ENCODE peak calls at places on chromosome 10, in five cellular contexts. One of them, this sample, is unnamed.
A peak's percentile ranks its signal among the peaks of the same experiment; 100 is the strongest.

GRCh38 chr10:32333849-32334248 is 13.1 kb downstream of the EPC1 start:
- DNase-seq in breast epithelium: no peak
- DNase-seq in upper lobe of left lung: no peak
- DNase-seq in SK-N-SH: no peak
- DNase-seq in GM23338: no peak
- DNase-seq in this sample: no peak

GRCh38 chr10:29948971-29949370 is 110.4 kb downstream of the JCAD start:
- DNase-seq in breast epithelium: no peak
- DNase-seq in upper lobe of left lung: no peak
- DNase-seq in SK-N-SH: no peak
- DNase-seq in GM23338: no peak
- DNase-seq in this sample: no peak

GRCh38 chr10:103715430-103715829 is 139.9 kb downstream of the SH3PXD2A start:
- DNase-seq in breast epithelium: no peak
- DNase-seq in upper lobe of left lung: no peak
- DNase-seq in SK-N-SH: no peak
- DNase-seq in GM23338: no peak
- DNase-seq in this sample: no peak

GRCh38 chr10:104478380-104478779 is 124.7 kb downstream of the CFAP58 start:
- DNase-seq in breast epithelium: no peak
- DNase-seq in upper lobe of left lung: no peak
- DNase-seq in SK-N-SH: no peak
- DNase-seq in GM23338: no peak
- DNase-seq in this sample: no peak

GRCh38 chr10:117743517-117743916 is 201.0 kb downstream of the EMX2 start:
- DNase-seq in breast epithelium: no peak
- DNase-seq in upper lobe of left lung: no peak
- DNase-seq in SK-N-SH: no peak
- DNase-seq in GM23338: no peak
- DNase-seq in this sample: no peak

GRCh38 chr10:86100581-86101061 is 266.0 kb downstream of the GRID1 start:
- DNase-seq in breast epithelium: no peak
- DNase-seq in upper lobe of left lung: no peak
- DNase-seq in SK-N-SH: peak; percentile 58
- DNase-seq in GM23338: peak; percentile 70
- DNase-seq in this sample: no peak

GRCh38 chr10:89813546-89813945 is 112.2 kb downstream of the KIF20B start:
- DNase-seq in breast epithelium: no peak
- DNase-seq in upper lobe of left lung: no peak
- DNase-seq in SK-N-SH: no peak
- DNase-seq in GM23338: no peak
- DNase-seq in this sample: no peak

GRCh38 chr10:10665750-10666149 is 351.9 kb upstream of the CELF2 start:
- DNase-seq in breast epithelium: no peak
- DNase-seq in upper lobe of left lung: no peak
- DNase-seq in SK-N-SH: no peak
- DNase-seq in GM23338: no peak
- DNase-seq in this sample: no peak

GRCh38 chr10:21238717-21239116 is 286.8 kb downstream of the SKIDA1 start:
- DNase-seq in breast epithelium: no peak
- DNase-seq in upper lobe of left lung: no peak
- DNase-seq in SK-N-SH: no peak
- DNase-seq in GM23338: peak; percentile 39
- DNase-seq in this sample: no peak

GRCh38 chr10:99085358-99085757 is 150.3 kb downstream of the HPSE2 start:
- DNase-seq in breast epithelium: no peak
- DNase-seq in upper lobe of left lung: no peak
- DNase-seq in SK-N-SH: no peak
- DNase-seq in GM23338: no peak
- DNase-seq in this sample: no peak

GRCh38 chr10:69406302-69406811 is 10.4 kb downstream of the TACR2 start:
- DNase-seq in breast epithelium: no peak
- DNase-seq in upper lobe of left lung: no peak
- DNase-seq in SK-N-SH: no peak
- DNase-seq in GM23338: peak; percentile 47
- DNase-seq in this sample: no peak

GRCh38 chr10:69807122-69807521 is 5.4 kb downstream of the COL13A1 start:
- DNase-seq in breast epithelium: no peak
- DNase-seq in upper lobe of left lung: no peak
- DNase-seq in SK-N-SH: no peak
- DNase-seq in GM23338: no peak
- DNase-seq in this sample: no peak

GRCh38 chr10:97050959-97051496 is 134.7 kb downstream of the SLIT1 start:
- DNase-seq in breast epithelium: no peak
- DNase-seq in upper lobe of left lung: no peak
- DNase-seq in SK-N-SH: no peak
- DNase-seq in GM23338: no peak
- DNase-seq in this sample: no peak

GRCh38 chr10:114342976-114343375 is 61.3 kb downstream of the AFAP1L2 start:
- DNase-seq in breast epithelium: no peak
- DNase-seq in upper lobe of left lung: no peak
- DNase-seq in SK-N-SH: no peak
- DNase-seq in GM23338: no peak
- DNase-seq in this sample: no peak

GRCh38 chr10:69801434-69802315 is at the start of gene COL13A1:
- DNase-seq in breast epithelium: no peak
- DNase-seq in upper lobe of left lung: peak; percentile 84
- DNase-seq in SK-N-SH: peak; percentile 65
- DNase-seq in GM23338: peak; percentile 97
- DNase-seq in this sample: no peak

GRCh38 chr10:69898941-69899340 is 97.2 kb downstream of the COL13A1 start:
- DNase-seq in breast epithelium: no peak
- DNase-seq in upper lobe of left lung: no peak
- DNase-seq in SK-N-SH: no peak
- DNase-seq in GM23338: no peak
- DNase-seq in this sample: no peak

GRCh38 chr10:48769706-48770105 is 85.0 kb downstream of the WDFY4 start:
- DNase-seq in breast epithelium: no peak
- DNase-seq in upper lobe of left lung: no peak
- DNase-seq in SK-N-SH: no peak
- DNase-seq in GM23338: peak; percentile 49
- DNase-seq in this sample: no peak

GRCh38 chr10:10891437-10891836 is 126.2 kb upstream of the CELF2 start:
- DNase-seq in breast epithelium: no peak
- DNase-seq in upper lobe of left lung: no peak
- DNase-seq in SK-N-SH: no peak
- DNase-seq in GM23338: no peak
- DNase-seq in this sample: no peak

GRCh38 chr10:133544506-133544905 is 17.3 kb downstream of the CYP2E1 start:
- DNase-seq in breast epithelium: no peak
- DNase-seq in upper lobe of left lung: no peak
- DNase-seq in SK-N-SH: no peak
- DNase-seq in GM23338: no peak
- DNase-seq in this sample: peak; percentile 10

GRCh38 chr10:76444034-76444800 is 1012.8 kb downstream of the LRMDA start:
- DNase-seq in breast epithelium: no peak
- DNase-seq in upper lobe of left lung: no peak
- DNase-seq in SK-N-SH: no peak
- DNase-seq in GM23338: no peak
- DNase-seq in this sample: no peak

DNA sequence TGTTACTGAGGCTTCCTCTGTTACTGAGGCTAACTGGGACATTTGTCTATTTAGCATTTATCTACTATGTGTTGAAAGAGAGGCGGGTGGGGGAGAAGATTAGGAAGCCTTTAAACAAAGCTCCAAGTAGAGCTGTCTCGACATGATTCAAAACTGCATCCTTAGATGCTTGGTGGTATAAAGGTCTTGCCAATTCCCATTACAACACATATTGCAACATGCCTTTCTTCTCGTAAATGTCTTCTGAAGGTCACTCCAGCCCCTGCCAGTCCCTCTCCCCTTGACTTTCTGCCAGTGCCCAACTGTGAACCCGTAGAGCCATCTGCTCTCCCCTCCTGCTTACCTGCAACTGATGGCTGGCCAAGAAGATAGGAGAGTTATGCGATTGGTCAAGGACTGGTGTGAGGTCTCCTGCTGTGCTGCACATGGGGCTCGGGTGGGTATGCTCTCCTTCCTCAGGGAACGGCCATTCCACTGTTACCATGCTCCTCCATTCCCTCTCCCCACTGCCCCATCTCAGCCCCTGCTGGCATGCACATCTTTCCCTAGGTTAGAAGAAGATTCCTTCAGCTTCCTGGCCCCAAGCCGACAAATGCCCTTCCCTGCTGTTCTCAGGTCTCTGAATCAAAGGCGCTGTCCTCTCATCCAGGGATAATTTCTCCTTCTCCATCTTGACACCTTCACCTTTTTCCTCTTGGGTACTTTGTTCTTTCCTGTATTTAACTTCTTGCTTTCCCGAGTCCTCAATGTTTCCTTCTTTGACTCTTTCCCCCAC is 43.6 kb upstream of the ZNF32 start:
- DNase-seq in breast epithelium: no peak
- DNase-seq in upper lobe of left lung: no peak
- DNase-seq in SK-N-SH: no peak
- DNase-seq in GM23338: no peak
- DNase-seq in this sample: no peak
- H3K27ac ChIP-seq in breast epithelium: no peak overlapping the region
- H3K27ac ChIP-seq in upper lobe of left lung: peak overlapping the region; percentile 8
- H3K27ac ChIP-seq in SK-N-SH: no peak overlapping the region
- H3K27ac ChIP-seq in GM23338: no peak overlapping the region
- H3K27ac ChIP-seq in this sample: no peak overlapping the region

GRCh38 chr10:79184141-79184625 is 115.4 kb downstream of the ZMIZ1 start:
- DNase-seq in breast epithelium: no peak
- DNase-seq in upper lobe of left lung: no peak
- DNase-seq in SK-N-SH: peak; percentile 66
- DNase-seq in GM23338: no peak
- DNase-seq in this sample: no peak
- H3K4me1 ChIP-seq in breast epithelium: peaks cover 12% of the 10 kb centered on the region
- H3K4me1 ChIP-seq in upper lobe of left lung: peaks cover 86% of the 10 kb centered on the region
- H3K4me1 ChIP-seq in SK-N-SH: peaks cover 49% of the 10 kb centered on the region
- H3K4me1 ChIP-seq in GM23338: peaks cover 15% of the 10 kb centered on the region
- H3K4me1 ChIP-seq in this sample: peaks cover 100% of the 10 kb centered on the region

DNA sequence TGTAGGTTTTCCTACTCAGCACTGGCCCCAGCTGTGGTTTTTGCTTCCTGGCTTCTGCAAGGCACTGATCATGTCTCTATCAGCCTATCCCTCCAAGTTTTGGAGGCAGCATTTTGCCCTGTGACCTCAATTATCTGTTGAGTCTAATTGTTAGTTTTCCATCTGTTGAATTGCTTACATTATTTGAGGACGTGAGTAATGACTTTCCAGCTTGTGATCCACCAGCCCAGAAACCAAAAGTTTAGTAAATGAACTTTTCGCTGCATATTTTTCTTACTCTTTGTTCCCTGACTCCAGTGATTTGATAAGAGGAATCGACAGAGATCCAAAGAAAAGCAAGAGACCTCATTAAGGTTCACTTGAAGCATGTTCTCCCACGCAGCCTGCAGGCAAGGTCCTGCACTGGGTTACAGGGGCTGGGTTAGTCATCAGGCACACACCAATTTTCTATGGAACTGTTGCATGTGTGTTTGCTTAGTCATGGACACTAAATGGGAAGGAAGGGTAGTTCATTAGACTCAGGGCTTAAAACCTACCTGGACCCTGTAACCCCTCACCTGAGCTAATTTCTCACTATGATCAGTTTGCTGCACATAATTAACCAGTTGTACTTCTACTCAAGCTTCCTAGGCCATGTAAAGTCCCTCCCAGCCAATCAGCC is 57.2 kb downstream of the AKR1E2 start:
- DNase-seq in breast epithelium: no peak
- DNase-seq in upper lobe of left lung: no peak
- DNase-seq in SK-N-SH: no peak
- DNase-seq in GM23338: no peak
- DNase-seq in this sample: no peak
- TF ChIP-seq POLR2AphosphoS5 in breast epithelium: no peak
- TF ChIP-seq POLR2AphosphoS5 in upper lobe of left lung: no peak
- TF ChIP-seq POLR2AphosphoS5 in SK-N-SH: no peak
- TF ChIP-seq POLR2AphosphoS5 in GM23338: no peak
- TF ChIP-seq POLR2AphosphoS5 in this sample: no peak

DNA sequence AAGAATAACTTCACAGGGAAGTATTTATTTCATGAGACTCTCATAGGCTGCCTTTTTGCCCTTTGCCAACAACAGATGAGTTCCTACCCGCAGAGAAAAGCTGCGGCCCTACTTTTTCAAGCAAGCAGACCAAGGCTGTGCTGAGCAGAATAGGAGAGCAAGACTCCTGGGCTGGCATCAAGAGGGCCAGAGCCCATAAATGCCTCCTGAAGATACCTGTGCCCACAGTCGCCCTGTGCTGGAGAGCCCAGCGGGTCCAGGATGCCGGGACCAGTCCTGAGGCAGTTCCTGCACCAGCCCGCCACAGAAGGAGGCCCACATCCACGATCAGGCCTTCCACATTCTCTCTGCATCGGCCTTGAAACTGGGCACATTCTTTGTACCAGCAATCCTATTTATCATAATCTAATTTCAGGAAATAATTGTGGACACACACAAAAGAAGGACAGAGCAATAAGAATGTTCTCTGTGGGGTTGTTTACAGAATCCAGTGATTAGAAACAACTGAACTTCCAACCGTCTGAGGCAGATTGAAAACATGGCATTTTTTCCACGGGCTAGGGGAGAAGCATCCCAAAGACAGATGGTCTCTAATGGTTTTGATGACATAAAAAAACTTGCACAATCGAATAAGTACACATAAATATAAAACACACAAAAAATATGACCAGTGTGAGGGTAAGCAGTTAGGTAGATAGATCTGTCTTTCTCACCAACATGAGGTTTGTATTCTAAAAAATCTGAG is 95.6 kb downstream of the CPXM2 start:
- DNase-seq in breast epithelium: no peak
- DNase-seq in upper lobe of left lung: peak; percentile 15
- DNase-seq in SK-N-SH: no peak
- DNase-seq in GM23338: no peak
- DNase-seq in this sample: peak; percentile 85
- H3K27ac ChIP-seq in breast epithelium: no peak overlapping the region
- H3K27ac ChIP-seq in upper lobe of left lung: no peak overlapping the region
- H3K27ac ChIP-seq in SK-N-SH: no peak overlapping the region
- H3K27ac ChIP-seq in GM23338: no peak overlapping the region
- H3K27ac ChIP-seq in this sample: peak overlapping the region; percentile 53

GRCh38 chr10:79430506-79430905 is 14.9 kb downstream of the ZCCHC24 start:
- DNase-seq in breast epithelium: no peak
- DNase-seq in upper lobe of left lung: no peak
- DNase-seq in SK-N-SH: no peak
- DNase-seq in GM23338: no peak
- DNase-seq in this sample: no peak
- H3K4me1 ChIP-seq in breast epithelium: peaks cover 2% of the 10 kb centered on the region
- H3K4me1 ChIP-seq in upper lobe of left lung: peaks cover 12% of the 10 kb centered on the region
- H3K4me1 ChIP-seq in SK-N-SH: peaks cover 9% of the 10 kb centered on the region
- H3K4me1 ChIP-seq in GM23338: no peaks in the 10 kb centered on the region
- H3K4me1 ChIP-seq in this sample: peaks cover 58% of the 10 kb centered on the region

GRCh38 chr10:13883843-13884444 is 297.2 kb downstream of the PRPF18 start:
- DNase-seq in breast epithelium: no peak
- DNase-seq in upper lobe of left lung: no peak
- DNase-seq in SK-N-SH: no peak
- DNase-seq in GM23338: no peak
- DNase-seq in this sample: no peak
- TF ChIP-seq POLR2AphosphoS5 in breast epithelium: no peak
- TF ChIP-seq POLR2AphosphoS5 in upper lobe of left lung: no peak
- TF ChIP-seq POLR2AphosphoS5 in SK-N-SH: no peak
- TF ChIP-seq POLR2AphosphoS5 in GM23338: no peak
- TF ChIP-seq POLR2AphosphoS5 in this sample: no peak

This sample was measured in esophagus muscularis mucosa.